ENCODE peak calls at places on chromosomes 1 and 21, in eight cellular contexts. K is foreskin fibroblast; Z is tibial nerve; O is AG04450; G is heart right ventricle; S is CD8-positive, alpha-beta memory T cell; X is brain microvascular endothelial cell; H is heart left ventricle. Y is an unnamed sample.

GRCh38 chr21:40333731-40334130 is 466.5 kb downstream of the PCP4 start:
- DNase-seq in K (no peak), Z (no peak), O (no peak), G (no peak), S (no peak), X (no peak), H (no peak), Y (no peak)

GRCh38 chr1:200962631-200963030 is 60.9 kb downstream of the KIF21B start:
- DNase-seq in K (no peak), Z (no peak), O (no peak), G (no peak), S (no peak), X (no peak), H (no peak), Y (no peak)

GRCh38 chr1:211683396-211684297 is 8.2 kb upstream of the NEK2 start:
- DNase-seq in K (no peak), Z (no peak), O (no peak), G (no peak), S (no peak), X (no peak), H (no peak), Y (no peak)

GRCh38 chr1:78143152-78143551 is 97.4 kb downstream of the GIPC2 start:
- DNase-seq in K (no peak), Z (no peak), O (no peak), G (no peak), S (no peak), X (no peak), H (no peak), Y (no peak)

GRCh38 chr1:204584699-204585372 is 68.6 kb downstream of the MDM4 start:
- DNase-seq in K (no peak), Z (no peak), O (no peak), G (no peak), S (peak; percentile 39), X (no peak), H (no peak), Y (no peak)

GRCh38 chr21:34715518-34715917 is 46.7 kb downstream of the CLIC6 start:
- DNase-seq in K (no peak), Z (no peak), O (no peak), G (no peak), S (no peak), X (no peak), H (no peak), Y (no peak)

GRCh38 chr1:93689521-93690223 is 8.0 kb upstream of the BCAR3 start:
- DNase-seq in K (no peak), Z (no peak), O (no peak), G (no peak), S (no peak), X (no peak), H (no peak), Y (no peak)

GRCh38 chr1:12095822-12096263 is 32.7 kb downstream of the TNFRSF8 start:
- DNase-seq in K (peak; percentile 14), Z (no peak), O (no peak), G (no peak), S (no peak), X (no peak), H (no peak), Y (no peak)

GRCh38 chr1:54987830-54988705 is 7.6 kb downstream of the TMEM61 start:
- DNase-seq in K (peak; percentile 66), Z (no peak), O (peak; percentile 42), G (no peak), S (no peak), X (peak; percentile 12), H (no peak), Y (no peak)

GRCh38 chr1:187680823-187681222 is 852.1 kb downstream of the PLA2G4A start:
- DNase-seq in K (peak; percentile 64), Z (no peak), O (peak; percentile 33), G (no peak), S (no peak), X (peak; percentile 83), H (no peak), Y (peak; percentile 70)

GRCh38 chr1:26705788-26706237 is 10.0 kb downstream of the ARID1A start:
- DNase-seq in K (peak; percentile 91), Z (no peak), O (no peak), G (no peak), S (no peak), X (peak; percentile 70), H (no peak), Y (peak; percentile 62)

GRCh38 chr1:18217398-18218043 is 109.9 kb downstream of the IGSF21 start:
- DNase-seq in K (no peak), Z (no peak), O (no peak), G (no peak), S (no peak), X (no peak), H (peak; percentile 27), Y (no peak)

GRCh38 chr1:15207031-15207828 is 39.8 kb upstream of the FHAD1 start:
- DNase-seq in K (no peak), Z (no peak), O (no peak), G (no peak), S (no peak), X (no peak), H (no peak), Y (no peak)

GRCh38 chr1:157781048-157781447 is 4.1 kb upstream of the FCRL2 start:
- DNase-seq in K (no peak), Z (no peak), O (no peak), G (no peak), S (no peak), X (no peak), H (no peak), Y (no peak)

GRCh38 chr1:23790696-23791433 is at the start of gene LYPLA2:
- DNase-seq in K (peak; percentile 97), Z (peak; percentile 87), O (peak; percentile 72), G (peak; percentile 95), S (peak; percentile 78), X (peak; percentile 88), H (peak; percentile 97), Y (peak; percentile 67)

GRCh38 chr1:64031191-64031590 is 172.2 kb upstream of the UBE2U start:
- DNase-seq in K (no peak), Z (no peak), O (no peak), G (no peak), S (no peak), X (peak; percentile 68), H (no peak), Y (peak; percentile 69)

GRCh38 chr1:213761845-213762407 is 225.8 kb upstream of the PROX1 start:
- DNase-seq in K (peak; percentile 1), Z (no peak), O (no peak), G (no peak), S (no peak), X (no peak), H (no peak), Y (no peak)

DNA sequence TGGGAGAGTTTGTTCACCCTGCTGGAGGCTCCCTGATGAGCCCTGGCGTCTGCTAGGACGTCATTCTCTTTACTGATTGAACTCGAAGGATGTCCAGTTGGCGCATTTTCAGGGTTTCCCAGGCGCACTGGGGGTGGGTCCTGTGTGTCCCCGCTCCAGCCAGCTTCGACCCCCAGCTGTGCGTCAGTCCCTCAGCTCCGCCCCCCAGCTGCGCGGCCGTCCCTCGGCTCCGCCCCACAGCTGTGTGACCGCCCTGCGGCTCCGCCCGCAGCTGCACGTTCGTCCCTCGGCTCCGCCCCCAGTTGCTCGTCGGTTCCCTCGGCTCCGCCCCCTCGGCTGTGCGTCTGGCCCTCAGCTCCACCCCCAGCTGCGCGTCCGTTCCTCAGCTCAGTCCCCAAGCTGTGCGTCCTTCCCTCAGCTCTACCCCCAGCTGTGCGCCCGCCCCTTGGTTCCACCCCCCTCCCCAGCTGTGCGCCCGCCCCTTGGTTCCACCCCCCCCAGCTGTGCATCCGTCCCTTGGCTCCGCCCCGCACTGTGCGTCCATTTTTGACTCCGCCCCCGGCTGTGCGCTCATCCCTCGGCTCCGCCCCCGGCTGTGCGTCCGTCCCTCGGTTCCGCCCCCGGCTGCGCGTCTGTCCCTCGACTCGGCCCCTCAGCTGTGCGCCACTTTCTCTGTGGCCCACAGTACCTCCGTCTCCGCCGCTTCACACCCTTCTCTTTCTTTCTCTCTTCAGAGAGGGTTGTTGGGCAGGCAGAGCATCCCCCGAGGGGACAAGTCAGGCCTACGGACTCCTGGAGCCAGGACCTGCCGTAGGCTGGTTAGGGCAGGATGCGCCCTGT is 61.3 kb downstream of the FAAP20 start:
- DNase-seq in K (peak; percentile 100), Z (peak; percentile 97), O (peak; percentile 98), G (peak; percentile 98), S (peak; percentile 99), X (peak; percentile 97), H (peak; percentile 99), Y (peak; percentile 97)
- H3K4me3 ChIP-seq in K (peak overlapping the region; percentile 59), Z (peak overlapping the region; percentile 24), O (peak overlapping the region; percentile 56), G (peak overlapping the region; percentile 46), S (peak overlapping the region; percentile 53), X (peak overlapping the region; percentile 53), H (peak overlapping the region; percentile 60), Y (peak overlapping the region; percentile 50)

GRCh38 chr21:20662523-20662922 is 335.7 kb upstream of the NCAM2 start:
- DNase-seq in K (no peak), Z (no peak), O (no peak), G (no peak), S (no peak), X (no peak), H (no peak), Y (no peak)
- H3K4me3 ChIP-seq in K (no peak overlapping the region), Z (no peak overlapping the region), O (no peak overlapping the region), G (no peak overlapping the region), S (no peak overlapping the region), X (no peak overlapping the region), H (no peak overlapping the region), Y (no peak overlapping the region)

DNA sequence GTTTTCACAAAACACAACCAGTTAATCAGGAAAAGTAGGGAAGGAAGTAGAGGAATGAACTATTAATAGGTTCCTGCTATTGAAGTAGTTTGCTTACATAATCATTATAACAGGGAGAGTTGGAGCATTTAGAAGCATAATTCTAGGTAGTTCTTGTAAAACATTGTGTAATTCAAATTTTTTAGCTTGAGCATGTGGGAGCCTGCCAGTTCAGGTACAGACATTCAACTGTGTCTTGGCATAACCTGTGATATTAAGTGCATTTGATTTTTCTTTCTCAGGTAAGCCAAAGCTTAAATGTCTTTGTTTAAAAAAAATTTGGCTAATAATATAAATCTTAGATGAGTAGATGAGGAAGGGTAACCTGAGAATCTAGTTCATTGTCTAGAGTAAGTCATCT is 3.4 kb downstream of the YTHDF2 start:
- DNase-seq in K (no peak), Z (no peak), O (no peak), G (no peak), S (no peak), X (no peak), H (no peak), Y (no peak)
- H3K4me3 ChIP-seq in K (no peak overlapping the region), Z (no peak overlapping the region), O (no peak overlapping the region), G (no peak overlapping the region), S (no peak overlapping the region), X (no peak overlapping the region), H (no peak overlapping the region), Y (no peak overlapping the region)

GRCh38 chr1:75133754-75134655 is at the start of gene LHX8:
- DNase-seq in K (no peak), Z (no peak), O (no peak), G (no peak), S (no peak), X (no peak), H (no peak), Y (no peak)

GRCh38 chr1:75134939-75135828 is 996 bp downstream of the LHX8 start:
- DNase-seq in K (peak; percentile 24), Z (no peak), O (no peak), G (no peak), S (no peak), X (no peak), H (no peak), Y (no peak)

GRCh38 chr1:75135829-75136142 is 1.6 kb downstream of the LHX8 start:
- DNase-seq in K (peak; percentile 6), Z (no peak), O (no peak), G (no peak), S (no peak), X (no peak), H (no peak), Y (no peak)

GRCh38 chr1:75136158-75136815 is 2.1 kb downstream of the LHX8 start:
- DNase-seq in K (no peak), Z (no peak), O (no peak), G (no peak), S (no peak), X (no peak), H (no peak), Y (no peak)

GRCh38 chr1:75134656-75134938 is 409 bp downstream of the LHX8 start:
- DNase-seq in K (no peak), Z (no peak), O (no peak), G (no peak), S (no peak), X (no peak), H (no peak), Y (no peak)
- H3K4me3 ChIP-seq in K (no peak overlapping the region), Z (peak overlapping the region; percentile 13), O (no peak overlapping the region), G (no peak overlapping the region), S (no peak overlapping the region), X (no peak overlapping the region), H (no peak overlapping the region), Y (no peak overlapping the region)